ENCODE peak calls at places on chromosome 10, in four cellular contexts. P is amniotic stem cell; F is effector memory CD8-positive, alpha-beta T cell; V is fibroblast of pulmonary artery. Y is an unnamed sample.

GRCh38 chr10:4663162-4663992 is 162.6 kb upstream of the AKR1E2 start:
- DNase-seq in V (peak; percentile 99), P (peak; percentile 92), F (no peak), Y (peak; percentile 99)

GRCh38 chr10:117502421-117503169 is 40.0 kb upstream of the EMX2 start:
- DNase-seq in F (no peak), V (no peak), P (no peak), Y (no peak)

GRCh38 chr10:59805043-59805442 is 51.8 kb upstream of the MRLN start:
- DNase-seq in F (no peak), V (peak; percentile 30), P (no peak), Y (no peak)

GRCh38 chr10:98748298-98748697 is 301.6 kb upstream of the HPS1 start:
- DNase-seq in F (no peak), V (peak; percentile 21), P (peak; percentile 11), Y (no peak)

GRCh38 chr10:48475943-48476278 is 129.0 kb downstream of the ARHGAP22 start:
- DNase-seq in F (no peak), P (no peak), V (no peak), Y (no peak)

GRCh38 chr10:28668363-28669226 is 8.7 kb upstream of the BAMBI start:
- DNase-seq in F (peak; percentile 35), P (peak; percentile 27), V (peak; percentile 37), Y (no peak)

GRCh38 chr10:60742512-60742911 is 35.8 kb upstream of the CDK1 start:
- DNase-seq in F (no peak), V (no peak), P (no peak), Y (no peak)

GRCh38 chr10:75544923-75545322 is 113.5 kb downstream of the LRMDA start:
- DNase-seq in F (no peak), V (peak; percentile 41), P (no peak), Y (no peak)

Y was measured in non-pigmented ciliary epithelial cell.